ENCODE peak calls at places on chromosome 6, in seven cellular contexts. One of them, this sample, is unnamed.

GRCh38 chr6:16040282-16040974 is 88.5 kb upstream of the MYLIP start:
- DNase-seq in GM12878: no peak
- DNase-seq in pancreas: no peak
- DNase-seq in psoas muscle: no peak
- DNase-seq in dorsolateral prefrontal cortex: no peak
- DNase-seq in lower leg skin: no peak
- DNase-seq in spleen: no peak
- DNase-seq in this sample: no peak

GRCh38 chr6:26118999-26119398 is 31.8 kb downstream of the HFE start:
- DNase-seq in GM12878: no peak
- DNase-seq in pancreas: no peak
- DNase-seq in psoas muscle: no peak
- DNase-seq in dorsolateral prefrontal cortex: peak; percentile 67
- DNase-seq in lower leg skin: no peak
- DNase-seq in spleen: no peak
- DNase-seq in this sample: no peak

GRCh38 chr6:80332013-80332412 is 225.5 kb downstream of the BCKDHB start:
- DNase-seq in GM12878: no peak
- DNase-seq in pancreas: no peak
- DNase-seq in psoas muscle: no peak
- DNase-seq in dorsolateral prefrontal cortex: no peak
- DNase-seq in lower leg skin: no peak
- DNase-seq in spleen: no peak
- DNase-seq in this sample: no peak

GRCh38 chr6:38509713-38510112 is 130.0 kb downstream of the BTBD9 start:
- DNase-seq in GM12878: no peak
- DNase-seq in pancreas: no peak
- DNase-seq in psoas muscle: no peak
- DNase-seq in dorsolateral prefrontal cortex: no peak
- DNase-seq in lower leg skin: no peak
- DNase-seq in spleen: no peak
- DNase-seq in this sample: no peak

GRCh38 chr6:75233097-75233615 is 10.4 kb downstream of the COX7A2 start:
- DNase-seq in GM12878: no peak
- DNase-seq in pancreas: no peak
- DNase-seq in psoas muscle: no peak
- DNase-seq in dorsolateral prefrontal cortex: no peak
- DNase-seq in lower leg skin: no peak
- DNase-seq in spleen: no peak
- DNase-seq in this sample: no peak

GRCh38 chr6:169221264-169221663 is 32.4 kb downstream of the THBS2 start:
- DNase-seq in GM12878: no peak
- DNase-seq in pancreas: no peak
- DNase-seq in psoas muscle: no peak
- DNase-seq in dorsolateral prefrontal cortex: no peak
- DNase-seq in lower leg skin: peak; percentile 9
- DNase-seq in spleen: no peak
- DNase-seq in this sample: peak; percentile 53

GRCh38 chr6:7742214-7742613 is 16.3 kb downstream of the BMP6 start:
- DNase-seq in GM12878: no peak
- DNase-seq in pancreas: no peak
- DNase-seq in psoas muscle: no peak
- DNase-seq in dorsolateral prefrontal cortex: no peak
- DNase-seq in lower leg skin: no peak
- DNase-seq in spleen: no peak
- DNase-seq in this sample: no peak

GRCh38 chr6:116287668-116288282 is 8.0 kb upstream of the TSPYL1 start:
- DNase-seq in GM12878: no peak
- DNase-seq in pancreas: no peak
- DNase-seq in psoas muscle: no peak
- DNase-seq in dorsolateral prefrontal cortex: no peak
- DNase-seq in lower leg skin: no peak
- DNase-seq in spleen: no peak
- DNase-seq in this sample: no peak

GRCh38 chr6:145733770-145734169 is 1.6 kb downstream of the EPM2A start:
- DNase-seq in GM12878: no peak
- DNase-seq in pancreas: no peak
- DNase-seq in psoas muscle: no peak
- DNase-seq in dorsolateral prefrontal cortex: no peak
- DNase-seq in lower leg skin: no peak
- DNase-seq in spleen: no peak
- DNase-seq in this sample: no peak

GRCh38 chr6:111551521-111552231 is 54.0 kb downstream of the TRAF3IP2 start:
- DNase-seq in GM12878: no peak
- DNase-seq in pancreas: peak; percentile 85
- DNase-seq in psoas muscle: no peak
- DNase-seq in dorsolateral prefrontal cortex: no peak
- DNase-seq in lower leg skin: no peak
- DNase-seq in spleen: no peak
- DNase-seq in this sample: no peak

GRCh38 chr6:15922510-15923307 is 206.2 kb upstream of the MYLIP start:
- DNase-seq in GM12878: no peak
- DNase-seq in pancreas: no peak
- DNase-seq in psoas muscle: no peak
- DNase-seq in dorsolateral prefrontal cortex: no peak
- DNase-seq in lower leg skin: no peak
- DNase-seq in spleen: no peak
- DNase-seq in this sample: no peak

GRCh38 chr6:37137201-37137880 is 32.6 kb upstream of the PIM1 start:
- DNase-seq in GM12878: no peak
- DNase-seq in pancreas: no peak
- DNase-seq in psoas muscle: no peak
- DNase-seq in dorsolateral prefrontal cortex: no peak
- DNase-seq in lower leg skin: no peak
- DNase-seq in spleen: no peak
- DNase-seq in this sample: peak; percentile 87

GRCh38 chr6:91081452-91082067 is 494.7 kb upstream of the MAP3K7 start:
- DNase-seq in GM12878: no peak
- DNase-seq in pancreas: no peak
- DNase-seq in psoas muscle: no peak
- DNase-seq in dorsolateral prefrontal cortex: no peak
- DNase-seq in lower leg skin: no peak
- DNase-seq in spleen: no peak
- DNase-seq in this sample: no peak

GRCh38 chr6:5712349-5713215 is 294.1 kb downstream of the NRN1 start:
- DNase-seq in GM12878: no peak
- DNase-seq in pancreas: no peak
- DNase-seq in psoas muscle: no peak
- DNase-seq in dorsolateral prefrontal cortex: no peak
- DNase-seq in lower leg skin: no peak
- DNase-seq in spleen: no peak
- DNase-seq in this sample: peak; percentile 42

GRCh38 chr6:135750081-135750480 is 101.4 kb upstream of the PDE7B start:
- DNase-seq in GM12878: no peak
- DNase-seq in pancreas: no peak
- DNase-seq in psoas muscle: no peak
- DNase-seq in dorsolateral prefrontal cortex: no peak
- DNase-seq in lower leg skin: no peak
- DNase-seq in spleen: no peak
- DNase-seq in this sample: no peak

GRCh38 chr6:138418118-138418742 is 14.2 kb downstream of the HEBP2 start:
- DNase-seq in GM12878: no peak
- DNase-seq in pancreas: no peak
- DNase-seq in psoas muscle: no peak
- DNase-seq in dorsolateral prefrontal cortex: no peak
- DNase-seq in lower leg skin: no peak
- DNase-seq in spleen: no peak
- DNase-seq in this sample: no peak

GRCh38 chr6:11315743-11316437 is 83.4 kb upstream of the NEDD9 start:
- DNase-seq in GM12878: no peak
- DNase-seq in pancreas: no peak
- DNase-seq in psoas muscle: no peak
- DNase-seq in dorsolateral prefrontal cortex: no peak
- DNase-seq in lower leg skin: no peak
- DNase-seq in spleen: no peak
- DNase-seq in this sample: no peak

GRCh38 chr6:104614394-104614793 is 245.3 kb downstream of the HACE1 start:
- DNase-seq in GM12878: no peak
- DNase-seq in pancreas: no peak
- DNase-seq in psoas muscle: no peak
- DNase-seq in dorsolateral prefrontal cortex: no peak
- DNase-seq in lower leg skin: no peak
- DNase-seq in spleen: no peak
- DNase-seq in this sample: no peak

GRCh38 chr6:143539723-143540122 is 28.2 kb upstream of the FUCA2 start:
- DNase-seq in GM12878: no peak
- DNase-seq in pancreas: no peak
- DNase-seq in psoas muscle: no peak
- DNase-seq in dorsolateral prefrontal cortex: no peak
- DNase-seq in lower leg skin: no peak
- DNase-seq in spleen: no peak
- DNase-seq in this sample: no peak

GRCh38 chr6:21664263-21665081 is 70.9 kb downstream of the SOX4 start:
- DNase-seq in GM12878: no peak
- DNase-seq in pancreas: no peak
- DNase-seq in psoas muscle: peak; percentile 48
- DNase-seq in dorsolateral prefrontal cortex: no peak
- DNase-seq in lower leg skin: no peak
- DNase-seq in spleen: peak; percentile 73
- DNase-seq in this sample: no peak

GRCh38 chr6:40395066-40395697 is 192.0 kb downstream of the LRFN2 start:
- DNase-seq in GM12878: no peak
- DNase-seq in pancreas: no peak
- DNase-seq in psoas muscle: peak; percentile 88
- DNase-seq in dorsolateral prefrontal cortex: no peak
- DNase-seq in lower leg skin: no peak
- DNase-seq in spleen: no peak
- DNase-seq in this sample: peak; percentile 73

GRCh38 chr6:138465007-138465645 is 34.2 kb downstream of the NHSL1 start:
- DNase-seq in GM12878: no peak
- DNase-seq in pancreas: no peak
- DNase-seq in psoas muscle: no peak
- DNase-seq in dorsolateral prefrontal cortex: no peak
- DNase-seq in lower leg skin: no peak
- DNase-seq in spleen: no peak
- DNase-seq in this sample: no peak

GRCh38 chr6:164345340-164345739 is 930.8 kb downstream of the QKI start:
- DNase-seq in GM12878: no peak
- DNase-seq in pancreas: no peak
- DNase-seq in psoas muscle: no peak
- DNase-seq in dorsolateral prefrontal cortex: no peak
- DNase-seq in lower leg skin: no peak
- DNase-seq in spleen: no peak
- DNase-seq in this sample: no peak

GRCh38 chr6:33430991-33431879 is 11.4 kb downstream of the SYNGAP1 start:
- DNase-seq in GM12878: no peak
- DNase-seq in pancreas: no peak
- DNase-seq in psoas muscle: peak; percentile 75
- DNase-seq in dorsolateral prefrontal cortex: peak; percentile 87
- DNase-seq in lower leg skin: no peak
- DNase-seq in spleen: peak; percentile 94
- DNase-seq in this sample: no peak

GRCh38 chr6:33433560-33434191 is 13.8 kb downstream of the SYNGAP1 start:
- DNase-seq in GM12878: no peak
- DNase-seq in pancreas: no peak
- DNase-seq in psoas muscle: no peak
- DNase-seq in dorsolateral prefrontal cortex: no peak
- DNase-seq in lower leg skin: no peak
- DNase-seq in spleen: no peak
- DNase-seq in this sample: no peak

GRCh38 chr6:33432546-33432945 is 12.7 kb downstream of the SYNGAP1 start:
- DNase-seq in GM12878: no peak
- DNase-seq in pancreas: no peak
- DNase-seq in psoas muscle: no peak
- DNase-seq in dorsolateral prefrontal cortex: no peak
- DNase-seq in lower leg skin: no peak
- DNase-seq in spleen: no peak
- DNase-seq in this sample: no peak

GRCh38 chr6:33431880-33432541 is 12.1 kb downstream of the SYNGAP1 start:
- DNase-seq in GM12878: no peak
- DNase-seq in pancreas: no peak
- DNase-seq in psoas muscle: no peak
- DNase-seq in dorsolateral prefrontal cortex: no peak
- DNase-seq in lower leg skin: no peak
- DNase-seq in spleen: peak; percentile 86
- DNase-seq in this sample: no peak

GRCh38 chr6:33433001-33433559 is 13.2 kb downstream of the SYNGAP1 start:
- DNase-seq in GM12878: no peak
- DNase-seq in pancreas: no peak
- DNase-seq in psoas muscle: no peak
- DNase-seq in dorsolateral prefrontal cortex: no peak
- DNase-seq in lower leg skin: no peak
- DNase-seq in spleen: no peak
- DNase-seq in this sample: no peak
- TF ChIP-seq CTCF in GM12878: no peak
- TF ChIP-seq CTCF in pancreas: no peak
- TF ChIP-seq CTCF in psoas muscle: no peak
- TF ChIP-seq CTCF in dorsolateral prefrontal cortex: no peak
- TF ChIP-seq CTCF in lower leg skin: no peak
- TF ChIP-seq CTCF in spleen: no peak
- TF ChIP-seq CTCF in this sample: no peak

GRCh38 chr6:147382945-147383554 is 125.4 kb upstream of the SAMD5 start:
- DNase-seq in GM12878: no peak
- DNase-seq in pancreas: no peak
- DNase-seq in psoas muscle: no peak
- DNase-seq in dorsolateral prefrontal cortex: no peak
- DNase-seq in lower leg skin: no peak
- DNase-seq in spleen: no peak
- DNase-seq in this sample: no peak
- TF ChIP-seq CTCF in GM12878: peak; percentile 27
- TF ChIP-seq CTCF in pancreas: peak; percentile 42
- TF ChIP-seq CTCF in psoas muscle: peak; percentile 36
- TF ChIP-seq CTCF in dorsolateral prefrontal cortex: peak; percentile 58
- TF ChIP-seq CTCF in lower leg skin: no peak
- TF ChIP-seq CTCF in spleen: no peak
- TF ChIP-seq CTCF in this sample: peak; percentile 63

GRCh38 chr6:54621285-54621684 is 225.3 kb upstream of the FAM83B start:
- DNase-seq in GM12878: no peak
- DNase-seq in pancreas: no peak
- DNase-seq in psoas muscle: no peak
- DNase-seq in dorsolateral prefrontal cortex: no peak
- DNase-seq in lower leg skin: no peak
- DNase-seq in spleen: no peak
- DNase-seq in this sample: no peak
- TF ChIP-seq CTCF in GM12878: peak; percentile 25
- TF ChIP-seq CTCF in pancreas: no peak
- TF ChIP-seq CTCF in psoas muscle: no peak
- TF ChIP-seq CTCF in dorsolateral prefrontal cortex: no peak
- TF ChIP-seq CTCF in lower leg skin: no peak
- TF ChIP-seq CTCF in spleen: no peak
- TF ChIP-seq CTCF in this sample: peak; percentile 34

DNA sequence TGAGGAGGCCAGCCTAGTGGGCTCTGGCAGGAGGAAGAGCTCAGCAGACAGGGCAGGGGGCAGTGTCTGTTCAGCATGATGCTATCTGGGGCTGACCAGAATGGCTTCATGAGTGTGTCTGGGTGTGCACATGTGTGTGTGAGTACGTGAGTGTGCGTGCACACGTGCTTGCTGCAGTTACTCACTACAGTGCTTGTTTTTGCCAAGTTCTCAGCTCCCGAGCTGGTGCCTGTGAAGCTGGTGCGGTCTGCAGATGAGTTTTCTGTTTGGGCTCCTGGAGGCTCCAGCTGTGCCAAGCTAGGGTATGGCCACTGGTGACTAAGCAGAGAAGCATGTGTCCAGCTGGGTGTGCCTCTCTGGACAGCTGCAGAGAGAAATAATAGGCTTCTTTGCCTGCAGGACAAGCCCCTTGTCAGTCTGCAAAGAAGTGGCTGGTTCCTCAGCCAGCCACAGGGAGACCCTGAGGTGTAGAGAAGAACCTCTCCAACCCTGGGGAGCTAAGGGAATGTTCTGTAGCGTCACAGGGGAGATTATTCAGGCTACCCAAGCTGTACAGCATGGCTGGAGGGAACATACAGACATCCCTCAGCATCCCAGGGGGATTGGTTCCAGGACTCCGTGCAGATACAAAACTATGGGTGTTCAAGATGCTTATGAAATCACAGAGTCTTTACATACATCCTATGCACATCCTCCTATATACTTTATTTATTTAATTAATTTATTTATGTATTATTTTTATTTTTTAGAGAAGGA is 40.2 kb upstream of the FAM50B start:
- DNase-seq in GM12878: no peak
- DNase-seq in pancreas: no peak
- DNase-seq in psoas muscle: peak; percentile 83
- DNase-seq in dorsolateral prefrontal cortex: peak; percentile 41
- DNase-seq in lower leg skin: peak; percentile 55
- DNase-seq in spleen: no peak
- DNase-seq in this sample: peak; percentile 92
- TF ChIP-seq CTCF in GM12878: no peak
- TF ChIP-seq CTCF in pancreas: no peak
- TF ChIP-seq CTCF in psoas muscle: no peak
- TF ChIP-seq CTCF in dorsolateral prefrontal cortex: no peak
- TF ChIP-seq CTCF in lower leg skin: no peak
- TF ChIP-seq CTCF in spleen: no peak
- TF ChIP-seq CTCF in this sample: peak; percentile 42

This sample was measured in osteocyte.